ENCODE peak calls at places on chromosomes 12 and 14, in six cellular contexts. E is hepatocyte, O is HCT116, J is lung, C is HepG2, N is astrocyte of the spinal cord. Q is an unnamed sample.

GRCh38 chr14:30069536-30069935 is 141.9 kb upstream of the PRKD1 start:
- DNase-seq in E (no peak), O (no peak), J (no peak), C (no peak), N (no peak), Q (no peak)

GRCh38 chr12:47242426-47242825 is 162.7 kb upstream of the AMIGO2 start:
- DNase-seq in E (no peak), O (no peak), J (no peak), C (no peak), N (no peak), Q (no peak)

GRCh38 chr14:83714141-83714540 is 1815.8 kb upstream of the FLRT2 start:
- DNase-seq in E (no peak), O (no peak), J (no peak), C (no peak), N (no peak), Q (no peak)

GRCh38 chr12:54040148-54040494 is 7.3 kb downstream of the HOXC5 start:
- DNase-seq in E (no peak), O (no peak), J (no peak), C (no peak), N (no peak), Q (no peak)

GRCh38 chr14:64184103-64184729 is 110.0 kb downstream of the ESR2 start:
- DNase-seq in E (no peak), O (no peak), J (no peak), C (no peak), N (no peak), Q (no peak)

GRCh38 chr12:7162691-7163114 is 26.8 kb upstream of the PEX5 start:
- DNase-seq in E (peak), O (peak), J (peak), C (peak), N (no peak), Q (no peak)

GRCh38 chr14:74608959-74609611 is 3.0 kb downstream of the LTBP2 start:
- DNase-seq in E (peak), O (peak), J (peak), C (peak), N (peak), Q (peak)

GRCh38 chr12:26648584-26648983 is 184.4 kb downstream of the ITPR2 start:
- DNase-seq in E (no peak), O (no peak), J (no peak), C (no peak), N (peak), Q (no peak)

GRCh38 chr12:122888232-122888752 is 7.6 kb downstream of the VPS37B start:
- DNase-seq in E (peak), O (peak), J (peak), C (peak), N (peak), Q (no peak)

GRCh38 chr12:86950043-86950838 is 694.0 kb upstream of the MGAT4C start:
- DNase-seq in E (no peak), O (no peak), J (no peak), C (no peak), N (no peak), Q (no peak)

DNA sequence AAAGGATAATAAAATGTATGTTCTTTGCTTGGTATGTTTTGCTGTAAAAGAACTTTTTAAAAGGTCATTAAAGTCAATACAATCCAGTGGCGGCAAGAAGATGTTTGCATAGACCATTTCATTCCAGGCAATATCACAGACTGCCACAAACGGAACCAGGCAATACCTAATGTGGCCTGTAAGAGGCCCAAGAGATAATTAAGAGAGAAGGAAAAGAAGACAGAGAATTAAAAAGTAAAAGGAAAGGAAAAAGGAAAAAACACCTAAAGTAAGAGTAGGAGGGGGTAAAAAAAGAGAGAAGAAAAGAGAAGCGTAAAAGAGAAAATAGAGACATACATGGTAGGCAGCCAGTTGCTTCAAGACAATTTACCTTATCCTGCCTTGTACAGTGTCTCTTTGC is 6.8 kb upstream of the ARHGAP5 start:
- DNase-seq in E (no peak), O (no peak), J (no peak), C (no peak), N (no peak), Q (no peak)
- TF ChIP-seq CTCF in E (no peak), O (peak), J (no peak), C (no peak), N (no peak), Q (no peak)

GRCh38 chr14:54086780-54087179 is 130.2 kb upstream of the BMP4 start:
- DNase-seq in E (no peak), O (no peak), J (no peak), C (no peak), N (no peak), Q (no peak)

GRCh38 chr14:54085841-54086240 is 129.2 kb upstream of the BMP4 start:
- DNase-seq in E (no peak), O (no peak), J (no peak), C (no peak), N (no peak), Q (no peak)

GRCh38 chr14:54090274-54090673 is 133.6 kb upstream of the BMP4 start:
- DNase-seq in E (no peak), O (no peak), J (no peak), C (no peak), N (no peak), Q (no peak)

GRCh38 chr14:54087376-54087775 is 130.8 kb upstream of the BMP4 start:
- DNase-seq in E (no peak), O (no peak), J (no peak), C (no peak), N (no peak), Q (no peak)

DNA sequence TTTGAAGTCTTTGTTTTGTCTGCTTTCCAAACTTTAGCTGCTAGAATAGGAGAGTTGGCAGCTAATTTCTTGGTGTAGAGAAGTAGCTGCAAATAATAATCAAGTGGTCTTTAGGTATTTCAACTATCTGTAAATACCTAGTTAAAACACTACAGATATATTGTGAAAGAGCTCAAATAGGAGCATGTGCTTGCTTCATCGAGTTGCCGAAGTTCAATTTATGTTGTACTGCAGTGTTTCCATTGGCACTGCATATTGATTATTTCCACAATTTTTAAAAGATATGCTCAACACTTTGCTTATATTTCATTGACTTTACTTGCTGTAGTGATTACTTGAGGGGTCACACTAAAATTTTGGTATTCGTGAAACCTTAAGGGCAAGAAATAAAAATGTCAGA is 131.6 kb upstream of the BMP4 start:
- DNase-seq in E (no peak), O (no peak), J (no peak), C (peak), N (no peak), Q (no peak)
- TF ChIP-seq CTCF in E (no peak), O (no peak), J (no peak), C (no peak), N (no peak), Q (no peak)

DNA sequence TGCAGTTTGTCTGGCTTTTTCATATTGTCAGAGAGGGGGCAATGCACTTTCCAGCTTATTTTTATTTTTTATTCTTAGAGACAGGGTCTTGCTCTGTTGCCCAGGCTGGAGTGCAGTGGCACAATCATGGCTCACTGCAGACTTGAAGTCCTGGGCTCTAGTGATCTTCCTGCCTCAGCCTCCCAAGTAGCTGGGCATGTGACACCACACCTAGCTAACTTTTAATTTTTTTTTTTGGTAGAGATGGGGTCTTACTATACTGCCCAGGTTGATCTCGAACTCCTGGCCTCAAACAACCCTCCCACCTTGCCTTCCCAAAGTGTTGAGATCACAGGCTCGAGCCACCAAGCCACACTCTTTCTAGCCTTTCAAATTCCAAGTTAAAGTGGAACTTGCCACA is 3.9 kb upstream of the A2ML1 start:
- DNase-seq in E (no peak), O (no peak), J (no peak), C (no peak), N (no peak), Q (peak)
- TF ChIP-seq CTCF in E (no peak), O (no peak), J (no peak), C (no peak), N (no peak), Q (no peak)

GRCh38 chr12:96720363-96720705 is 186.7 kb upstream of the NEDD1 start:
- DNase-seq in E (peak), O (no peak), J (no peak), C (no peak), N (no peak), Q (no peak)
- TF ChIP-seq CTCF in E (no peak), O (peak), J (no peak), C (peak), N (peak), Q (no peak)

GRCh38 chr14:61559641-61560201 is 135.6 kb upstream of the HIF1A start:
- DNase-seq in E (peak), O (peak), J (no peak), C (peak), N (no peak), Q (no peak)

GRCh38 chr14:61562321-61563161 is 132.8 kb upstream of the HIF1A start:
- DNase-seq in E (peak), O (peak), J (no peak), C (peak), N (peak), Q (no peak)

GRCh38 chr14:61561657-61562276 is 133.5 kb upstream of the HIF1A start:
- DNase-seq in E (peak), O (peak), J (peak), C (peak), N (peak), Q (no peak)

GRCh38 chr14:61560323-61560722 is 135.0 kb upstream of the HIF1A start:
- DNase-seq in E (peak), O (no peak), J (no peak), C (peak), N (no peak), Q (no peak)

GRCh38 chr14:61561144-61561543 is 134.2 kb upstream of the HIF1A start:
- DNase-seq in E (no peak), O (no peak), J (no peak), C (peak), N (no peak), Q (no peak)
- TF ChIP-seq CTCF in E (no peak), O (peak), J (no peak), C (peak), N (peak), Q (peak)

DNA sequence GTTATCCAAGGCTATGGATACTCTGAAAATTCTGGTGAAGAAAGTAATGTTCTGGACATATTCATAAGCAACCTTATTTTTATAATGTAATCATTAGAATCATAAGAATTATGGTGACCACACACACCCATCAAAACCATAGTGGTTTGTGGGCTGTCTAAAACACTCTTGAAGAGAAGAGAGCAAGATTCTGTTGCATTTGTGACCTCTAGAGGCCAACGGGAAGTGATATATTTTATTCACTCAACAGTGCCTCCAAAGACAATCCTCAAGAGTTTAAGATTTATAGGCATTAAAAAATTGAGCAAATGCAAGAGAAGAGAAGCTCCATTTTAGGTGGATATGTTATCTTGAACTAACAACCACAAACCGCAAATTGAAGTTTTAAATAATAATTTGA is 68.5 kb upstream of the LGR5 start:
- DNase-seq in E (no peak), O (peak), J (no peak), C (peak), N (no peak), Q (no peak)
- TF ChIP-seq CTCF in E (peak), O (peak), J (no peak), C (peak), N (no peak), Q (peak)

GRCh38 chr14:97350415-97350814 is 553.2 kb downstream of the VRK1 start:
- DNase-seq in E (no peak), O (no peak), J (no peak), C (no peak), N (no peak), Q (no peak)

GRCh38 chr14:97350894-97351713 is 553.9 kb downstream of the VRK1 start:
- DNase-seq in E (peak), O (no peak), J (no peak), C (no peak), N (no peak), Q (peak)

GRCh38 chr14:97353102-97353501 is 555.9 kb downstream of the VRK1 start:
- DNase-seq in E (no peak), O (no peak), J (no peak), C (no peak), N (no peak), Q (no peak)

GRCh38 chr14:97349946-97350345 is 552.8 kb downstream of the VRK1 start:
- DNase-seq in E (no peak), O (no peak), J (no peak), C (peak), N (no peak), Q (peak)

DNA sequence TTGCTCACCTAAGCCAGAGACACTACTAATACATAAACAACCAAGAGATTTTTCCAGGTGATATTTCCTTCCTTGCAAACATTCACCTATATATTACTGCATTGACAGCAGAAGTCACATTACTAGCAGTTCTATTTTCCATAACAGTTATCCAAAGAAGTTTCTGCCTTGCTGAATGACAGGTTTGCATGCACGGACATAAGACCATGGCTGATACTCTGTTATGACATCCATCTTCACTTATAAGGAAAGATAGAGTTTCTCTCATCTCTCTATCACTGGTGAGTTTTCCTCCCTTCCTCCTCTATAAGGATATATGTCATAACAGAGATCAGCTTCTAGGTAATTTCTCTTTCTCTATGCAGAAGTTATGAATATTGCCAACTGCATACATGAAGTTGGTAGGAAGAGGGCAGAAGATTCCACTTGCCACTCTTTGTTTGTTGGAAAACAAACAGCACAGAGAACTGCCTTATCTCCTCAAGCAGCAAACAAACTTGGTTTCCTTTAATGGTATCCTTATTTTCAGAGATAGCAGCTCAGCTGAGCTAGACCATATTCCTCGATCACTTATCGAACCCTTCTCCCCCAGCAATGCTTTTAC is 557.0 kb downstream of the VRK1 start:
- DNase-seq in E (no peak), O (no peak), J (no peak), C (no peak), N (no peak), Q (no peak)
- TF ChIP-seq CTCF in E (no peak), O (no peak), J (no peak), C (no peak), N (no peak), Q (no peak)

DNA sequence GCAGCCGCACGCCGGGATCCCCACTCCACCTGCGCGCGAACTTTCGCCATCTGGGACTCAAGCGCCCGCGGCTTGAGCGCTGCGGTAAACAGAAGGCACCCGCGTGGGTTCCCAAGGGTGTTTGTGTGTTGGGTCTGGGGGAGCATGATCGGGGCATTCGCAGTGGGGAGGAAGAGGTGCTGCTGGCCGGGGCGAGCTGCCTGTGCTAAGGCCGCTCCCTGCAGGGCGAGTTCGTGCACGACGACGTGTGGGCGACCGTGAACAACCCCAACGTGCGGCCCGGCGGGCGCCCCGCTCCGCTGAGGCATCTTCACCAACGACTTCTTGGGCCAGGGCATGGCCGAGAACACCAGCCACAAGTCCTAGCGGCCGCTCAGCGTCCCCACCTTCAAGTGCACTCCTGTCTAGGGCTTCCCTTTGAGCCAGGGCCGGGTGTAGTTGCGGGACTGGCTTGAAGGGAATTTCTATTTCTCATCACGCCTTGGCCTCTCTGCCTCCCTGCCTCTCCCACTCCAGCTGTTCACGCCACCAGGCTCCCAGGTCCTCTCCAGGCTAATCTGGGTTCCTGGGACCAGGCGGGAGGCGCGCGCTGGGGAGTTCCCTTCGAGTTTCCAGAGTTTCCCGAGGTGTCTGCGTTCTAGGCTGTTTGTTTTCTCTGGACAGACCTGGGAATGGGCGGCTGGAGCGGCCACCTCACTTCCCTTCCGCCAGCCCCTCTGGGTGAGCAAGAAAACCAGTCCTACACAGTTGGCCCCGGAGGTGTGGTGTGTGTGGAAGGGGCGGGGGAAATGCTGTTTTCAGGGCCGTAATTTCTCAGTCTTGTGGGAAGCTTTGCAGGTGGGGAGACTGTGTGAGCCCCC is 417.8 kb upstream of the TMTC1 start:
- DNase-seq in E (no peak), O (no peak), J (no peak), C (no peak), N (no peak), Q (no peak)
- TF ChIP-seq CTCF in E (no peak), O (no peak), J (no peak), C (no peak), N (peak), Q (no peak)

GRCh38 chr12:124992874-124993567 is 424 bp upstream of the BRI3BP start:
- DNase-seq in E (peak), O (peak), J (peak), C (peak), N (peak), Q (no peak)
- TF ChIP-seq CTCF in E (peak), O (peak), J (peak), C (peak), N (peak), Q (peak)

GRCh38 chr14:76115010-76115422 is 36.7 kb upstream of the GPATCH2L start:
- DNase-seq in E (no peak), O (no peak), J (no peak), C (no peak), N (no peak), Q (no peak)
- TF ChIP-seq CTCF in E (no peak), O (no peak), J (no peak), C (no peak), N (no peak), Q (no peak)